ENCODE peak calls at places on chromosome 19, in eight cellular contexts. Q is body of pancreas; O is aorta; K is psoas muscle; G is CD8-positive, alpha-beta memory T cell; H is pancreas; T is osteoblast; N is fibroblast of lung. D is an unnamed sample. For H3K9me3, the result is how much of the 10 kb centered on the place peaks cover.

GRCh38 chr19:51607920-51608562 is 22.2 kb downstream of the SIGLEC5 start:
- DNase-seq in O (peak), Q (peak), G (no peak), K (peak), T (peak), H (peak), N (peak), D (peak)

GRCh38 chr19:29483641-29483920 is 42.2 kb upstream of the VSTM2B start:
- DNase-seq in T (no peak), N (no peak), K (no peak), H (no peak), O (peak), Q (no peak), G (no peak), D (no peak)

GRCh38 chr19:3516675-3517207 is 10.6 kb downstream of the FZR1 start:
- DNase-seq in G (peak), H (peak), T (no peak), N (no peak), O (no peak), Q (peak), K (no peak), D (no peak)

GRCh38 chr19:18203408-18203862 is 407 bp downstream of the RAB3A start:
- DNase-seq in G (peak), O (peak), K (peak), Q (no peak), N (no peak), T (no peak), H (no peak), D (peak)

GRCh38 chr19:8525401-8525684 is 11.4 kb upstream of the ZNF414 start:
- DNase-seq in K (no peak), N (no peak), O (no peak), T (no peak), H (no peak), G (no peak), Q (no peak), D (no peak)

GRCh38 chr19:28406237-28406596 is 806.7 kb downstream of the UQCRFS1 start:
- DNase-seq in T (no peak), H (no peak), G (no peak), Q (no peak), N (no peak), O (no peak), K (no peak), D (no peak)

GRCh38 chr19:1252221-1252817 is 3.9 kb downstream of the MIDN start:
- DNase-seq in Q (peak), N (peak), O (peak), K (peak), G (peak), H (peak), T (peak), D (no peak)

GRCh38 chr19:29311391-29311790 is 98.4 kb upstream of the UQCRFS1 start:
- DNase-seq in O (no peak), N (no peak), T (no peak), Q (no peak), H (no peak), K (no peak), G (no peak), D (no peak)

GRCh38 chr19:7725791-7726190 is 6.1 kb downstream of the CLEC4G start:
- DNase-seq in G (no peak), H (no peak), T (no peak), O (no peak), Q (no peak), K (no peak), N (no peak), D (no peak)

GRCh38 chr19:6402834-6403608 is 10.1 kb upstream of the GTF2F1 start:
- DNase-seq in O (no peak), H (no peak), Q (no peak), G (no peak), T (peak), N (peak), K (no peak), D (no peak)

GRCh38 chr19:33654840-33655508 is 33.2 kb downstream of the CHST8 start:
- DNase-seq in G (no peak), H (no peak), N (no peak), O (peak), K (no peak), Q (no peak), T (no peak), D (no peak)

GRCh38 chr19:48967346-48968178 is 2.5 kb downstream of the FTL start:
- DNase-seq in T (peak), K (peak), H (no peak), G (no peak), O (no peak), N (peak), Q (peak), D (no peak)

GRCh38 chr19:703651-704446 is 4.9 kb upstream of the PALM start:
- DNase-seq in T (peak), G (peak), K (peak), Q (peak), O (peak), N (no peak), H (peak), D (peak)

GRCh38 chr19:54918499-54918898 is 12.6 kb downstream of the NCR1 start:
- DNase-seq in Q (no peak), N (no peak), H (no peak), K (no peak), T (no peak), G (no peak), O (no peak), D (no peak)

GRCh38 chr19:2532252-2533071 is 56.5 kb downstream of the GADD45B start:
- DNase-seq in G (no peak), H (no peak), T (peak), N (peak), K (no peak), Q (no peak), O (no peak), D (no peak)

GRCh38 chr19:44702551-44703176 is 3.7 kb downstream of the CEACAM16 start:
- DNase-seq in T (peak), K (no peak), N (no peak), G (no peak), H (no peak), Q (no peak), O (no peak), D (no peak)

GRCh38 chr19:996051-996838 is 4.0 kb upstream of the GRIN3B start:
- DNase-seq in G (peak), N (peak), Q (peak), O (no peak), T (peak), H (no peak), K (no peak), D (peak)

GRCh38 chr19:33406521-33407139 is 33.1 kb downstream of the CEBPG start:
- DNase-seq in H (peak), K (peak), Q (peak), O (peak), G (peak), T (peak), N (peak), D (peak)

GRCh38 chr19:33796164-33797100 is at the start of gene KCTD15:
- DNase-seq in N (peak), Q (peak), H (peak), O (peak), K (peak), G (no peak), T (peak), D (no peak)

GRCh38 chr19:5547881-5548280 is 19.9 kb downstream of the TINCR start:
- DNase-seq in N (no peak), O (no peak), H (no peak), G (no peak), T (peak), Q (no peak), K (no peak), D (no peak)

GRCh38 chr19:47363758-47364529 is 14.8 kb downstream of the DHX34 start:
- DNase-seq in O (no peak), Q (no peak), N (peak), H (no peak), T (peak), K (no peak), G (no peak), D (no peak)

GRCh38 chr19:52248256-52248655 is 21.1 kb upstream of the ZNF766 start:
- DNase-seq in T (peak), N (peak), K (peak), H (peak), O (peak), Q (peak), G (peak), D (peak)

GRCh38 chr19:43594710-43595604 is 977 bp downstream of the IRGQ start:
- DNase-seq in Q (peak), T (peak), G (peak), H (peak), K (peak), N (peak), O (peak), D (peak)

GRCh38 chr19:35224681-35225604 is 3.6 kb downstream of the FAM187B start:
- DNase-seq in N (no peak), G (no peak), Q (no peak), K (no peak), T (peak), H (peak), O (no peak), D (no peak)

GRCh38 chr19:18657590-18658365 is 20.9 kb downstream of the KLHL26 start:
- DNase-seq in K (peak), H (no peak), O (peak), Q (peak), T (peak), N (peak), G (no peak), D (no peak)

GRCh38 chr19:44635581-44636438 is 7.9 kb upstream of the PVR start:
- DNase-seq in H (no peak), O (no peak), N (peak), G (no peak), Q (no peak), T (peak), K (no peak), D (no peak)

GRCh38 chr19:49231804-49232203 is 74.2 kb downstream of the TRPM4 start:
- DNase-seq in H (no peak), N (no peak), Q (no peak), K (no peak), O (no peak), T (no peak), G (no peak), D (no peak)

GRCh38 chr19:343451-343931 is 1.1 kb downstream of the MIER2 start:
- DNase-seq in G (no peak), Q (no peak), T (peak), K (no peak), N (peak), H (no peak), O (peak), D (no peak)

GRCh38 chr19:23542562-23542961 is 144.4 kb downstream of the ZNF675 start:
- DNase-seq in T (no peak), N (no peak), G (no peak), K (no peak), O (no peak), H (no peak), Q (no peak), D (no peak)

GRCh38 chr19:4803736-4804695 is 12.5 kb downstream of the FEM1A start:
- DNase-seq in H (peak), Q (peak), N (peak), K (peak), O (no peak), T (no peak), G (peak), D (peak)

GRCh38 chr19:33440241-33440640 is 66.7 kb downstream of the CEBPG start:
- DNase-seq in H (no peak), O (peak), Q (no peak), T (peak), G (peak), K (no peak), N (no peak), D (no peak)

GRCh38 chr19:3450796-3451411 is 29.4 kb downstream of the SMIM24 start:
- DNase-seq in N (peak), H (no peak), G (no peak), K (peak), T (peak), O (peak), Q (no peak), D (no peak)

GRCh38 chr19:3277649-3278048 is 53.2 kb downstream of the CELF5 start:
- DNase-seq in T (peak), O (no peak), K (no peak), H (no peak), G (no peak), N (no peak), Q (no peak), D (no peak)

GRCh38 chr19:8506402-8506957 is 4.0 kb upstream of the PRAM1 start:
- DNase-seq in N (no peak), K (no peak), Q (peak), O (no peak), G (no peak), T (no peak), H (peak), D (no peak)

GRCh38 chr19:50362656-50363424 is 2.6 kb downstream of the NAPSA start:
- DNase-seq in G (no peak), N (no peak), H (no peak), O (peak), K (no peak), Q (no peak), T (no peak), D (no peak)

DNA sequence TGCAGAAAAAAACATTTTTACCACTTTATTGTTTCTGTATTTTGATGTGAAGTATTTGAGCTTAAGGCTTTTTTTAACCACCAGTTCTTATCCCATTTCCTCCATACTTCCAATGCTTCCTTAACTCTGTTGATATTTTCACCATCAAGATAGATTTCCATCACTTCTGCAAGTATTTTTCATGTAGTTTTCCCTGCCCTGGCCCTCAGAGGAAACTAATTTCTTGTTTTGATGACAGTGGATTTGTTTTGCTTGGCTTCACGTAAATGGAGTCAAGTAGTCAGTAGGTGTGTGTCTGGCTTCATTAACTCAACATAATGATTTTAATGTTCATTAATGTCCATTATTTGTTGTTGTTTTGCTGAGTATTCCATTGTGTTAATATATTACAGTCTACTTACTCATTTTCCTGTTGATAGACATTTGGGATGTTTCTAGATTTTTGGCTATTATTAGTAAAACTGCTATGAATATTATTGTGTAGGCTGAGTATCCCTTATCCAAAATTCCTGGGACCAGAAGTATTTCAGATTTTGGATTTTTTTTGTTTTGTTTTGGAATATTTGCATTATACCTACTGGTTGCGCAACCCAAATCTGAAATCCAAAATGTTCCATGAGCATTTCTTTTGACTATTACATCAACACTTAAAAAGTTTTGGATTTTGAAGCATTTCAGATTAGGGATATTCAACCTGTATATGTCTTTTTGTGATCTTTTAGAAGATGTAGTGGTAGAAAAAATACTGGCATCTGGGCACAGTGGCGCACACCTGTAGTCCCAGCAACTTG is 23.3 kb downstream of the ZNF582 start:
- DNase-seq in H (no peak), T (no peak), K (no peak), N (no peak), Q (no peak), G (no peak), O (no peak), D (no peak)
- H3K9me3 ChIP-seq in H (under half), T (under half), K (under half), N (under half), Q (under half), G (under half), O (under half), D (under half)

GRCh38 chr19:12261554-12261953 is 33.1 kb downstream of the ZNF44 start:
- DNase-seq in O (no peak), T (no peak), Q (no peak), N (no peak), H (no peak), G (no peak), K (no peak), D (no peak)

GRCh38 chr19:12260236-12260635 is 34.4 kb downstream of the ZNF44 start:
- DNase-seq in K (no peak), Q (no peak), O (no peak), H (no peak), T (no peak), N (no peak), G (no peak), D (no peak)

GRCh38 chr19:12270854-12271253 is 23.8 kb downstream of the ZNF44 start:
- DNase-seq in O (no peak), N (no peak), K (no peak), H (no peak), G (no peak), T (no peak), Q (no peak), D (no peak)

GRCh38 chr19:12260861-12261260 is 33.8 kb downstream of the ZNF44 start:
- DNase-seq in G (no peak), O (no peak), H (no peak), N (no peak), T (no peak), Q (no peak), K (no peak), D (no peak)

GRCh38 chr19:12265921-12266704 is 28.6 kb downstream of the ZNF44 start:
- DNase-seq in Q (no peak), G (no peak), K (no peak), O (peak), H (no peak), T (no peak), N (no peak), D (no peak)
- H3K9me3 ChIP-seq in Q (under half), G (under half), K (half or more), O (under half), H (under half), T (under half), N (under half), D (under half)

GRCh38 chr19:42229263-42229854 is 9.2 kb downstream of the ZNF526 start:
- DNase-seq in O (no peak), K (no peak), Q (no peak), T (peak), H (no peak), N (no peak), G (no peak), D (no peak)

GRCh38 chr19:42226886-42227285 is 6.8 kb downstream of the ZNF526 start:
- DNase-seq in T (peak), O (no peak), H (no peak), N (no peak), Q (no peak), G (no peak), K (no peak), D (no peak)

GRCh38 chr19:42225718-42226292 is 5.7 kb downstream of the ZNF526 start:
- DNase-seq in T (peak), O (no peak), N (no peak), G (no peak), H (no peak), K (no peak), Q (no peak), D (no peak)

GRCh38 chr19:42228640-42229039 is 8.5 kb downstream of the ZNF526 start:
- DNase-seq in H (no peak), O (no peak), G (no peak), T (peak), Q (no peak), N (no peak), K (no peak), D (no peak)

GRCh38 chr19:42224940-42225717 is 5.0 kb downstream of the ZNF526 start:
- DNase-seq in H (no peak), N (no peak), K (no peak), O (no peak), T (peak), Q (no peak), G (no peak), D (no peak)
- H3K9me3 ChIP-seq in H (under half), N (under half), K (under half), O (under half), T (under half), Q (under half), G (under half), D (under half)

GRCh38 chr19:58001895-58002369 is 688 bp downstream of the ZNF606 start:
- DNase-seq in G (peak), N (peak), H (no peak), K (no peak), O (no peak), T (peak), Q (no peak), D (no peak)

GRCh38 chr19:58003153-58003828 is 671 bp upstream of the ZNF606 start:
- DNase-seq in T (peak), N (peak), H (peak), O (no peak), K (no peak), Q (no peak), G (no peak), D (no peak)

GRCh38 chr19:58007285-58007684 is 4.7 kb upstream of the ZNF606 start:
- DNase-seq in O (no peak), K (no peak), G (no peak), Q (no peak), N (no peak), H (no peak), T (no peak), D (no peak)

GRCh38 chr19:58000677-58001076 is 1.9 kb downstream of the ZNF606 start:
- DNase-seq in T (no peak), N (no peak), Q (no peak), H (no peak), G (no peak), O (no peak), K (no peak), D (no peak)

GRCh38 chr19:58002384-58003152 is at the start of gene ZNF606:
- DNase-seq in N (peak), H (peak), G (peak), K (peak), O (peak), T (peak), Q (peak), D (peak)
- H3K9me3 ChIP-seq in N (under half), H (under half), G (half or more), K (half or more), O (under half), T (under half), Q (under half), D (under half)

GRCh38 chr19:9615828-9616227 is 5.2 kb downstream of the ZNF561 start:
- DNase-seq in Q (no peak), H (no peak), K (no peak), T (no peak), O (no peak), N (no peak), G (no peak), D (no peak)
- H3K9me3 ChIP-seq in Q (under half), H (under half), K (under half), T (under half), O (under half), N (under half), G (under half), D (under half)